ENCODE peak calls at places on chromosomes 4 and X, in nine cellular contexts. B is RPMI7951; R is effector memory CD8-positive, alpha-beta T cell; C is CD8-positive, alpha-beta T cell; P is stimulated activated CD4-positive, alpha-beta T cell treated with anti-CD3 and anti-CD28 coated beads, Interleukin-2, amount 100 ng/mL, for 48 hours; Y is coronary artery; M is left colon; T is GOT3; J is activated T-helper 1 cell treated with Interleukin-2 at 50 U/mL for 16 hours. K is an unnamed sample.

GRCh38 chr4:7716322-7716721 is 223.3 kb downstream of the AFAP1 start:
- DNase-seq in C (no peak), R (no peak), M (no peak), B (no peak), T (no peak), Y (no peak), P (no peak), J (no peak), K (no peak)

GRCh38 chr4:127586922-127587571 is 45.7 kb upstream of the INTU start:
- DNase-seq in M (no peak), R (no peak), J (no peak), T (no peak), P (no peak), Y (no peak), C (no peak), B (peak; percentile 35), K (no peak)

GRCh38 chrX:21741869-21742701 is 15.8 kb downstream of the SMPX start:
- DNase-seq in Y (no peak), P (no peak), R (no peak), J (no peak), C (no peak), B (no peak), T (no peak), M (no peak), K (no peak)

GRCh38 chrX:131477498-131477897 is 66.4 kb upstream of the OR13H1 start:
- DNase-seq in J (no peak), M (no peak), P (no peak), C (no peak), T (no peak), Y (no peak), B (no peak), R (no peak), K (no peak)

GRCh38 chr4:48254381-48255072 is 15.1 kb downstream of the TEC start:
- DNase-seq in B (peak; percentile 94), C (no peak), M (no peak), Y (no peak), T (peak; percentile 33), P (no peak), J (no peak), R (no peak), K (no peak)

GRCh38 chrX:107454302-107454701 is 4.8 kb downstream of the FRMPD3 start:
- DNase-seq in P (no peak), C (no peak), R (peak; percentile 28), T (no peak), M (no peak), J (no peak), B (peak; percentile 66), Y (no peak), K (no peak)

GRCh38 chr4:54065282-54066087 is 1.1 kb upstream of the CHIC2 start:
- DNase-seq in B (peak; percentile 38), T (no peak), C (no peak), R (no peak), J (no peak), P (no peak), M (no peak), Y (no peak), K (no peak)

GRCh38 chrX:155068165-155068564 is 2.8 kb downstream of the CMC4 start:
- DNase-seq in Y (no peak), T (no peak), C (no peak), R (no peak), B (peak; percentile 75), P (no peak), J (no peak), M (no peak), K (no peak)

GRCh38 chr4:26719954-26720552 is 136.2 kb downstream of the TBC1D19 start:
- DNase-seq in C (no peak), M (no peak), J (no peak), P (no peak), T (no peak), R (no peak), B (peak; percentile 17), Y (no peak), K (no peak)

GRCh38 chr4:8852118-8852704 is 19.4 kb downstream of the HMX1 start:
- DNase-seq in R (no peak), C (no peak), Y (no peak), P (no peak), M (no peak), T (no peak), J (no peak), B (no peak), K (no peak)

GRCh38 chr4:182604161-182604591 is 313.0 kb downstream of the DCTD start:
- DNase-seq in C (no peak), R (no peak), M (no peak), T (no peak), J (no peak), P (no peak), B (no peak), Y (no peak), K (no peak)